ENCODE peak calls at places on chromosomes 5 and 9, in four cellular contexts. G is WTC11, P is K562, U is HepG2. X is an unnamed sample.

GRCh38 chr9:110835404-110835803 is 166.8 kb downstream of the MUSK start:
- DNase-seq in G (no peak), P (no peak), U (peak; percentile 3), X (no peak)

GRCh38 chr5:100469780-100470179 is 65.4 kb upstream of the FAM174A start:
- DNase-seq in G (no peak), P (no peak), U (no peak), X (no peak)

GRCh38 chr9:113531919-113532808 is 68.6 kb downstream of the RGS3 start:
- DNase-seq in G (no peak), P (no peak), U (no peak), X (no peak)

GRCh38 chr9:133361507-133362092 is 5.2 kb downstream of the SURF2 start:
- DNase-seq in G (no peak), P (no peak), U (no peak), X (no peak)

GRCh38 chr9:114906922-114907571 is 23.3 kb downstream of the TNFSF8 start:
- DNase-seq in G (peak; percentile 74), P (no peak), U (peak; percentile 55), X (peak; percentile 56)

GRCh38 chr9:75962186-75963036 is 71.9 kb downstream of the PCSK5 start:
- DNase-seq in G (no peak), P (no peak), U (no peak), X (no peak)

GRCh38 chr5:40680741-40681350 is 1.1 kb downstream of the PTGER4 start:
- DNase-seq in G (peak; percentile 42), P (no peak), U (no peak), X (no peak)

GRCh38 chr9:110143969-110144545 is 63.9 kb downstream of the C9orf152 start:
- DNase-seq in G (no peak), P (no peak), U (no peak), X (no peak)

GRCh38 chr5:133565993-133566392 is 46.3 kb downstream of the FSTL4 start:
- DNase-seq in G (peak; percentile 56), P (peak; percentile 26), U (no peak), X (peak; percentile 35)

GRCh38 chr9:132268725-132269352 is 85.9 kb downstream of the SETX start:
- DNase-seq in G (peak; percentile 80), P (peak; percentile 63), U (peak; percentile 39), X (peak; percentile 68)

GRCh38 chr9:37574996-37575395 is 1.2 kb downstream of the FBXO10 start:
- DNase-seq in G (no peak), P (no peak), U (no peak), X (no peak)

GRCh38 chr9:91421987-91422765 is 1.5 kb downstream of the NFIL3 start:
- DNase-seq in G (no peak), P (no peak), U (peak; percentile 40), X (no peak)

GRCh38 chr9:17064558-17064957 is 70.3 kb upstream of the CNTLN start:
- DNase-seq in G (no peak), P (no peak), U (no peak), X (no peak)

GRCh38 chr5:102649731-102650130 is 105.4 kb upstream of the PAM start:
- DNase-seq in G (no peak), P (no peak), U (no peak), X (no peak)

GRCh38 chr5:83003791-83004190 is 73.4 kb downstream of the TMEM167A start:
- DNase-seq in G (no peak), P (no peak), U (no peak), X (no peak)

GRCh38 chr5:76175051-76175666 is 92.0 kb downstream of the SV2C start:
- DNase-seq in G (peak; percentile 72), P (peak; percentile 72), U (peak; percentile 48), X (peak; percentile 66)

GRCh38 chr5:107470007-107470582 is 200.6 kb downstream of the EFNA5 start:
- DNase-seq in G (no peak), P (no peak), U (no peak), X (no peak)

GRCh38 chr5:68285075-68285827 is 69.7 kb downstream of the PIK3R1 start:
- DNase-seq in G (no peak), P (no peak), U (peak; percentile 82), X (no peak)

GRCh38 chr5:100840769-100841168 is 62.3 kb downstream of the ST8SIA4 start:
- DNase-seq in G (no peak), P (no peak), U (no peak), X (no peak)

GRCh38 chr9:120913673-120914266 is 12.8 kb downstream of the TRAF1 start:
- DNase-seq in G (peak; percentile 56), P (peak; percentile 67), U (no peak), X (no peak)

GRCh38 chr5:136199408-136199807 is 6.4 kb upstream of the SMIM32 start:
- DNase-seq in G (no peak), P (no peak), U (no peak), X (no peak)

GRCh38 chr5:147538232-147538631 is 28.4 kb upstream of the DPYSL3 start:
- DNase-seq in G (no peak), P (no peak), U (no peak), X (no peak)

GRCh38 chr9:96457266-96457665 is 7.3 kb downstream of the HABP4 start:
- DNase-seq in G (no peak), P (no peak), U (no peak), X (no peak)

GRCh38 chr9:108622467-108622866 is 233.3 kb downstream of the ACTL7B start:
- DNase-seq in G (no peak), P (no peak), U (no peak), X (no peak)

GRCh38 chr9:35073276-35073607 is 817 bp upstream of the VCP start:
- DNase-seq in G (no peak), P (no peak), U (no peak), X (no peak)

DNA sequence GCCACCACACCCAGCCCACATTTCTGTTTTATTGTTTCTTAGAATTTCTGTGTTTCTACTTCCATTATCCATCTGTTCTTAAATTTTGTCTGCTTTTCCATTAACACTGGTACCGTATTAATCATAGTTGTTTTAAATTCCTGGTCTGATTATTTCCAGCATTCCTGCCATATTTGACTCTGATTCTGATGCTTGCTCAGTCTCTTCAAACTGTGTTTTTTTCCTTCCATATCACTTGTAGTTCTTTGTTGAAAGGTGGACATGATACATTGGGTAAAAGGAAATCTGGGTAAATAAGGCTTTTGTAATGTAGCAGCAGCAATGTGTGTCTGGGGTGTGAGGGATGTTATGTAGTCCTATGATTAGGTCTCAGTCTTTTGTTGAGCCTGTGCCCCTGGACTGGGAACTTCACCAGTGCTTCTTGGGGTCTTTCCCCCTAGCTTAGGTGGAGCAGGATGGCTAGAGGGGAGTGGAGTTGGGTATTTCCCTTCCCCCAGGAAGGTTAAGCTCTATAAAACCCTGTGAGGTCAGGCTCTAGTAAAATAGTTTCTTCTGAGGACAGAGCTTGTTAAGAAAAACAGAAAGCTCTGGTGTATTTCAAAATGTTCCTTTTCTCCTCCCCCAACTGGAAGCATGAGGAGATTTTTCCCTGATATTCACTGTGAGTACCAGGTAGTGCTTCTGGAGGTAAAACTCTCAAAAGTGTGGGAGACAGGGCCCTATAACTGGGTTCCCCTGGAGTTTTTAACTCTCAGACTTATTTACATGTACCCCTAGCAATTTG is 10.1 kb upstream of the TMOD1 start:
- DNase-seq in G (no peak), P (no peak), U (no peak), X (no peak)
- TF ChIP-seq ELF4 in G (no peak), P (no peak), U (no peak), X (no peak)

DNA sequence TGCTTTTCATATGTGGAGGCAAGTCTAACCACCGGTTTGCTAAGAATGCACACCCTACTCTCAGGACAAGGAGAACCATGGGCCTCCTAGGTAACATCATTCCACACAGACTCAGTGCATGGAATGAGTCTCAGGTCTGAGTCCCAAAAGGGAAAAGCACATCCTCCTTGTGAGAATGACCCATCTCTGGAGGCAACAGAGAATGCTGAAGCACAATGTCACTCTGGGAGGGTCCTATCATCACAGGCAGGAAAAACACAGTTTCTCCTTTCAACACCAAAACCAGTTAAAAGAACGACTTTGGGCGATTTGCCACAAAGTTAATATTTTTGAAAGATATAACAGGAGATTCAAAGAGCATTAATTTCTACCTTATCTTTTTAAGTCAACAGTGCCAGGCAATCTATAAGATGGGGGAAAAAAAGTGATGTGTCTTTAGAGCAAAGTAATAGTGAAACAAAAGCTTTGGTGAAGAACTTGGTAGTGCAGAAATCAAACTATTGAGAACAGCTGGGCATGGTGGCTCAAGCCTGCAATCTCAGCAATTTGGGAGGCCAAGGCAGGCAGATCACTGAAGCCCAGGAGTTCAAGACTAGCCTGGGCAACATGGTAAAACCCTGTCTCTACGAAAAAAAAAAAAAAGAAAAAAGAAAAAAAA is 97.3 kb downstream of the OXCT1 start:
- DNase-seq in G (no peak), P (no peak), U (no peak), X (no peak)
- TF ChIP-seq ELF4 in G (no peak), P (no peak), U (no peak), X (no peak)

DNA sequence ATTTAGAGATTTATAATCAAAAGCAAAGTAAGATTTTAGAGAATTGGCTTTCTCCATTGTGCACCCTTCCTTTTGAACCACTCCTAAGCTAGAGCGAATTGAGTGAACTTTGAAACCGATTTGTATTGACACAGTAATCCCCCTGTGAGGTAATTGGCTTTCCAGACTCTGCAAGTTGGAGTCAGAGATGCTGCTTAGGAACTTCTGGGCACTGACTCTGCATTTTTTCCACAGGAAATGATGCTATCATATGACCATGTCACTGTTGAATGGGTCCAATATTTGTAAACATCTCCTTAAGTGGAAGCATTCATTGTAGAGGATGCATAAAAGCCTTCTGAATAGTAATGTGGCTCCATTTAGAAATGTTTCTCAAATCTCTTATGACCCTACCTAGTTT is 394.4 kb upstream of the ZNF608 start:
- DNase-seq in G (no peak), P (no peak), U (peak; percentile 9), X (no peak)
- TF ChIP-seq ELF4 in G (no peak), P (no peak), U (no peak), X (no peak)

DNA sequence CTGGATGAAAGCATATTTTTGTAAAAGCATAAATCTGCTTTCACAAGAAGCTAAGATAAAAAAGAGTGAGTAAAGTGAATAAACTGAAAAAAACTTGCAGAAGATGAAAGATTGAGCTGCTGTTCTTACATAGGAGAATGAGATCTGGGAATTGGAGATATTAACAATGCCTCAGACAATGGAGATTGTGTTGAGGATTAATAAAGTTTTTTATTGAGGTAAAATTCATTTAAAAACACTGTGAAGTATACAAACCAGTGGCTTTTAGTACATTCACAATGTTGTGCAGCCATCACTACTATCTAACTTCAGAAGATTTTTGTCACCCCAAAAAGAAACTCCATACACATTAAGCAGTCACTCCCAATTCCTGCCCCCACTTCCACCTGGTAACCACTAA is 19.7 kb upstream of the UBLCP1 start:
- DNase-seq in G (no peak), P (no peak), U (no peak), X (no peak)
- TF ChIP-seq ELF4 in G (no peak), P (no peak), U (no peak), X (no peak)